ENCODE peak calls at places on chromosome 15, in seven cellular contexts. N is NCI-H748 treated with DMSO at 0.1 percent for 48 hours, R is NCI-H1436 treated with DMSO at 0.1 percent for 48 hours, K is AG04450, B is epithelial cell of proximal tubule, Z is progenitor cell of endocrine pancreas, I is GM13976. V is an unnamed sample.

GRCh38 chr15:93089855-93090305 is 869 bp upstream of the RGMA start:
- DNase-seq in N (no peak), B (no peak), R (no peak), Z (no peak), K (no peak), I (no peak), V (no peak)

GRCh38 chr15:46556559-46556958 is 921.7 kb downstream of the SQOR start:
- DNase-seq in Z (no peak), K (no peak), N (no peak), B (no peak), R (no peak), I (no peak), V (no peak)

GRCh38 chr15:68797157-68797556 is 23.5 kb downstream of the ANP32A start:
- DNase-seq in K (no peak), I (peak), R (no peak), B (no peak), Z (no peak), N (no peak), V (no peak)

GRCh38 chr15:61651267-61651666 is 409.0 kb downstream of the VPS13C start:
- DNase-seq in Z (no peak), B (no peak), N (no peak), I (no peak), K (no peak), R (no peak), V (no peak)

GRCh38 chr15:70863450-70864218 is 9.7 kb upstream of the LARP6 start:
- DNase-seq in B (no peak), Z (no peak), N (no peak), K (no peak), I (no peak), R (no peak), V (no peak)

GRCh38 chr15:67824900-67825879 is at the start of gene SKOR1:
- DNase-seq in B (no peak), N (no peak), K (no peak), Z (no peak), I (peak), R (no peak), V (peak)

GRCh38 chr15:28106294-28107110 is 7.4 kb upstream of the OCA2 start:
- DNase-seq in I (no peak), K (no peak), R (no peak), B (no peak), N (no peak), Z (no peak), V (peak)

GRCh38 chr15:28984421-28985375 is 98.9 kb downstream of the APBA2 start:
- DNase-seq in R (no peak), B (no peak), N (no peak), K (peak), I (no peak), Z (no peak), V (peak)

GRCh38 chr15:68543546-68544008 is 35.2 kb upstream of the CORO2B start:
- DNase-seq in Z (no peak), I (no peak), N (no peak), R (no peak), K (no peak), B (no peak), V (no peak)

GRCh38 chr15:34055868-34056595 is 17.0 kb upstream of the AVEN start:
- DNase-seq in R (no peak), I (no peak), B (peak), Z (no peak), K (peak), N (no peak), V (peak)

GRCh38 chr15:77609558-77609957 is 23.2 kb downstream of the LINGO1 start:
- DNase-seq in I (no peak), B (no peak), R (no peak), Z (no peak), N (no peak), K (no peak), V (no peak)

GRCh38 chr15:28981921-28982320 is 96.1 kb downstream of the APBA2 start:
- DNase-seq in I (no peak), R (no peak), K (no peak), Z (no peak), B (no peak), N (no peak), V (no peak)

GRCh38 chr15:72170691-72171090 is 26.9 kb downstream of the GRAMD2A start:
- DNase-seq in N (no peak), I (no peak), K (no peak), Z (no peak), R (no peak), B (no peak), V (no peak)

GRCh38 chr15:81235781-81236507 is 39.3 kb downstream of the IL16 start:
- DNase-seq in N (no peak), Z (no peak), I (no peak), B (peak), R (no peak), K (peak), V (peak)

GRCh38 chr15:42012937-42013482 is 7.8 kb downstream of the PLA2G4E start:
- DNase-seq in K (no peak), B (no peak), N (no peak), Z (no peak), R (no peak), I (no peak), V (no peak)

GRCh38 chr15:80160570-80161156 is 7.9 kb downstream of the FAH start:
- DNase-seq in R (no peak), I (peak), Z (no peak), B (peak), K (peak), N (no peak), V (peak)

GRCh38 chr15:86493884-86494283 is 414.2 kb downstream of the AGBL1 start:
- DNase-seq in B (no peak), R (no peak), N (no peak), I (no peak), K (no peak), Z (no peak), V (no peak)

GRCh38 chr15:68658151-68658550 is 79.4 kb downstream of the CORO2B start:
- DNase-seq in R (no peak), I (no peak), B (no peak), Z (no peak), N (no peak), K (no peak), V (no peak)

GRCh38 chr15:29849716-29850115 is 27.4 kb upstream of the TJP1 start:
- DNase-seq in B (no peak), K (no peak), N (no peak), I (no peak), Z (no peak), R (no peak), V (no peak)

GRCh38 chr15:62894322-62895085 is 148.0 kb upstream of the TPM1 start:
- DNase-seq in B (no peak), I (no peak), R (no peak), K (no peak), Z (no peak), N (no peak), V (no peak)

GRCh38 chr15:42270551-42270950 is 2.5 kb upstream of the GANC start:
- DNase-seq in K (no peak), N (no peak), R (no peak), B (no peak), I (no peak), Z (no peak), V (no peak)

GRCh38 chr15:31870336-31871158 is 159.8 kb upstream of the CHRNA7 start:
- DNase-seq in R (peak), K (no peak), I (peak), B (no peak), N (peak), Z (peak), V (peak)

GRCh38 chr15:99252326-99252725 is 1.0 kb downstream of the LRRC28 start:
- DNase-seq in N (no peak), R (no peak), K (no peak), B (no peak), Z (no peak), I (no peak), V (no peak)

GRCh38 chr15:76060098-76060989 is 559 bp downstream of the TMEM266 start:
- DNase-seq in B (no peak), R (no peak), N (no peak), I (no peak), Z (no peak), K (no peak), V (no peak)

GRCh38 chr15:49808341-49808740 is 187.5 kb downstream of the DTWD1 start:
- DNase-seq in R (no peak), K (no peak), N (no peak), B (no peak), I (no peak), Z (no peak), V (no peak)

GRCh38 chr15:62578548-62578947 is 413.5 kb upstream of the C2CD4B start:
- DNase-seq in K (no peak), R (no peak), I (no peak), N (no peak), Z (no peak), B (no peak), V (no peak)

GRCh38 chr15:79682285-79682684 is 214.5 kb downstream of the MTHFS start:
- DNase-seq in Z (no peak), K (peak), R (no peak), B (no peak), I (no peak), N (no peak), V (peak)

GRCh38 chr15:79430901-79431635 is 1.1 kb upstream of the MINAR1 start:
- DNase-seq in I (no peak), N (no peak), Z (no peak), B (no peak), R (no peak), K (no peak), V (peak)

GRCh38 chr15:25183581-25184330 is 229.0 kb downstream of the SNRPN start:
- DNase-seq in K (no peak), N (no peak), Z (no peak), R (no peak), B (no peak), I (no peak), V (no peak)

GRCh38 chr15:38129531-38130199 is 123.0 kb upstream of the SPRED1 start:
- DNase-seq in R (no peak), K (peak), B (peak), I (no peak), N (no peak), Z (no peak), V (peak)

GRCh38 chr15:66820474-66821258 is 118.6 kb downstream of the SMAD6 start:
- DNase-seq in Z (no peak), R (no peak), N (no peak), K (no peak), I (no peak), B (no peak), V (no peak)

GRCh38 chr15:101016581-101016980 is 97.4 kb downstream of the LRRK1 start:
- DNase-seq in Z (no peak), B (no peak), I (no peak), N (no peak), R (no peak), K (no peak), V (no peak)

GRCh38 chr15:65079580-65079979 is 3.0 kb downstream of the KBTBD13 start:
- DNase-seq in N (no peak), I (no peak), B (no peak), R (no peak), K (no peak), Z (no peak), V (no peak)

GRCh38 chr15:60184579-60184978 is 180.5 kb downstream of the FOXB1 start:
- DNase-seq in N (no peak), Z (no peak), B (no peak), I (no peak), R (no peak), K (no peak), V (no peak)

GRCh38 chr15:27058939-27059338 is 88.0 kb downstream of the GABRG3 start:
- DNase-seq in R (no peak), N (no peak), B (no peak), Z (no peak), K (no peak), I (no peak), V (no peak)

GRCh38 chr15:100704281-100705055 is 102.1 kb downstream of the ASB7 start:
- DNase-seq in K (no peak), N (no peak), R (no peak), I (no peak), Z (no peak), B (no peak), V (no peak)

GRCh38 chr15:35753486-35753885 is 207.5 kb upstream of the DPH6 start:
- DNase-seq in I (no peak), N (no peak), K (peak), B (no peak), Z (no peak), R (no peak), V (no peak)

V was measured in fibroblast of villous mesenchyme.